ENCODE peak calls at places on chromosomes 13 and 19, in seven cellular contexts. One of them, this sample, is unnamed.

GRCh38 chr13:89057862-89058261 is 1386.7 kb downstream of the SLITRK5 start:
- DNase-seq in stimulated activated CD4-positive, alpha-beta T cell treated with anti-CD3 and anti-CD28 coated beads, Interleukin-1b, Interleukin-23, amount 100 ng/mL, for 48 hours: no peak
- DNase-seq in cardiac fibroblast: no peak
- DNase-seq in HEK293T: no peak
- DNase-seq in EL: no peak
- DNase-seq in Calu3: no peak
- DNase-seq in neuronal stem cell: no peak
- DNase-seq in this sample: no peak

GRCh38 chr19:51136891-51137551 is 5.1 kb upstream of the SIGLEC7 start:
- DNase-seq in neuronal stem cell: no peak
- DNase-seq in stimulated activated CD4-positive, alpha-beta T cell treated with anti-CD3 and anti-CD28 coated beads, Interleukin-1b, Interleukin-23, amount 100 ng/mL, for 48 hours: no peak
- DNase-seq in HEK293T: no peak
- DNase-seq in Calu3: no peak
- DNase-seq in EL: no peak
- DNase-seq in cardiac fibroblast: no peak
- DNase-seq in this sample: no peak

GRCh38 chr19:17576758-17577532 is 21.5 kb downstream of the COLGALT1 start:
- DNase-seq in stimulated activated CD4-positive, alpha-beta T cell treated with anti-CD3 and anti-CD28 coated beads, Interleukin-1b, Interleukin-23, amount 100 ng/mL, for 48 hours: peak
- DNase-seq in Calu3: no peak
- DNase-seq in cardiac fibroblast: peak
- DNase-seq in neuronal stem cell: peak
- DNase-seq in HEK293T: peak
- DNase-seq in EL: peak
- DNase-seq in this sample: no peak

GRCh38 chr13:49527123-49527522 is 31.4 kb downstream of the PHF11 start:
- DNase-seq in neuronal stem cell: no peak
- DNase-seq in HEK293T: no peak
- DNase-seq in cardiac fibroblast: no peak
- DNase-seq in EL: no peak
- DNase-seq in Calu3: no peak
- DNase-seq in stimulated activated CD4-positive, alpha-beta T cell treated with anti-CD3 and anti-CD28 coated beads, Interleukin-1b, Interleukin-23, amount 100 ng/mL, for 48 hours: no peak
- DNase-seq in this sample: no peak

GRCh38 chr19:2853015-2853606 is 11.8 kb downstream of the ZNF555 start:
- DNase-seq in stimulated activated CD4-positive, alpha-beta T cell treated with anti-CD3 and anti-CD28 coated beads, Interleukin-1b, Interleukin-23, amount 100 ng/mL, for 48 hours: no peak
- DNase-seq in cardiac fibroblast: no peak
- DNase-seq in HEK293T: no peak
- DNase-seq in EL: no peak
- DNase-seq in Calu3: no peak
- DNase-seq in neuronal stem cell: no peak
- DNase-seq in this sample: no peak

GRCh38 chr13:43264460-43264859 is 241.1 kb downstream of the DNAJC15 start:
- DNase-seq in EL: no peak
- DNase-seq in HEK293T: no peak
- DNase-seq in stimulated activated CD4-positive, alpha-beta T cell treated with anti-CD3 and anti-CD28 coated beads, Interleukin-1b, Interleukin-23, amount 100 ng/mL, for 48 hours: no peak
- DNase-seq in neuronal stem cell: no peak
- DNase-seq in Calu3: no peak
- DNase-seq in cardiac fibroblast: no peak
- DNase-seq in this sample: no peak

GRCh38 chr13:37313383-37313782 is 207.9 kb upstream of the CSNK1A1L start:
- DNase-seq in HEK293T: no peak
- DNase-seq in Calu3: peak
- DNase-seq in EL: peak
- DNase-seq in neuronal stem cell: no peak
- DNase-seq in stimulated activated CD4-positive, alpha-beta T cell treated with anti-CD3 and anti-CD28 coated beads, Interleukin-1b, Interleukin-23, amount 100 ng/mL, for 48 hours: no peak
- DNase-seq in cardiac fibroblast: peak
- DNase-seq in this sample: no peak

GRCh38 chr13:23654111-23655110 is 84.2 kb downstream of the TNFRSF19 start:
- DNase-seq in EL: no peak
- DNase-seq in Calu3: peak
- DNase-seq in stimulated activated CD4-positive, alpha-beta T cell treated with anti-CD3 and anti-CD28 coated beads, Interleukin-1b, Interleukin-23, amount 100 ng/mL, for 48 hours: no peak
- DNase-seq in HEK293T: no peak
- DNase-seq in cardiac fibroblast: peak
- DNase-seq in neuronal stem cell: no peak
- DNase-seq in this sample: no peak

GRCh38 chr13:21638319-21639282 is 32.3 kb upstream of the FGF9 start:
- DNase-seq in stimulated activated CD4-positive, alpha-beta T cell treated with anti-CD3 and anti-CD28 coated beads, Interleukin-1b, Interleukin-23, amount 100 ng/mL, for 48 hours: no peak
- DNase-seq in neuronal stem cell: peak
- DNase-seq in HEK293T: peak
- DNase-seq in Calu3: peak
- DNase-seq in EL: peak
- DNase-seq in cardiac fibroblast: peak
- DNase-seq in this sample: peak

GRCh38 chr13:97245011-97245410 is 22.9 kb downstream of the MBNL2 start:
- DNase-seq in HEK293T: no peak
- DNase-seq in stimulated activated CD4-positive, alpha-beta T cell treated with anti-CD3 and anti-CD28 coated beads, Interleukin-1b, Interleukin-23, amount 100 ng/mL, for 48 hours: no peak
- DNase-seq in Calu3: no peak
- DNase-seq in EL: no peak
- DNase-seq in neuronal stem cell: no peak
- DNase-seq in cardiac fibroblast: no peak
- DNase-seq in this sample: no peak

GRCh38 chr13:41308241-41308640 is 2.8 kb upstream of the NAA16 start:
- DNase-seq in stimulated activated CD4-positive, alpha-beta T cell treated with anti-CD3 and anti-CD28 coated beads, Interleukin-1b, Interleukin-23, amount 100 ng/mL, for 48 hours: no peak
- DNase-seq in neuronal stem cell: no peak
- DNase-seq in Calu3: no peak
- DNase-seq in EL: no peak
- DNase-seq in cardiac fibroblast: no peak
- DNase-seq in HEK293T: no peak
- DNase-seq in this sample: no peak

GRCh38 chr19:54317108-54317964 is 4.4 kb upstream of the LILRA5 start:
- DNase-seq in EL: no peak
- DNase-seq in stimulated activated CD4-positive, alpha-beta T cell treated with anti-CD3 and anti-CD28 coated beads, Interleukin-1b, Interleukin-23, amount 100 ng/mL, for 48 hours: no peak
- DNase-seq in neuronal stem cell: no peak
- DNase-seq in HEK293T: no peak
- DNase-seq in cardiac fibroblast: no peak
- DNase-seq in Calu3: no peak
- DNase-seq in this sample: no peak

GRCh38 chr13:50911051-50911690 is 1.6 kb downstream of the RNASEH2B start:
- DNase-seq in Calu3: no peak
- DNase-seq in EL: peak
- DNase-seq in HEK293T: no peak
- DNase-seq in stimulated activated CD4-positive, alpha-beta T cell treated with anti-CD3 and anti-CD28 coated beads, Interleukin-1b, Interleukin-23, amount 100 ng/mL, for 48 hours: no peak
- DNase-seq in neuronal stem cell: peak
- DNase-seq in cardiac fibroblast: peak
- DNase-seq in this sample: no peak

GRCh38 chr13:108176685-108177274 is 38.6 kb downstream of the LIG4 start:
- DNase-seq in HEK293T: peak
- DNase-seq in neuronal stem cell: no peak
- DNase-seq in cardiac fibroblast: peak
- DNase-seq in EL: peak
- DNase-seq in stimulated activated CD4-positive, alpha-beta T cell treated with anti-CD3 and anti-CD28 coated beads, Interleukin-1b, Interleukin-23, amount 100 ng/mL, for 48 hours: peak
- DNase-seq in Calu3: peak
- DNase-seq in this sample: peak

GRCh38 chr13:23724196-23724970 is 154.2 kb downstream of the TNFRSF19 start:
- DNase-seq in EL: no peak
- DNase-seq in cardiac fibroblast: peak
- DNase-seq in stimulated activated CD4-positive, alpha-beta T cell treated with anti-CD3 and anti-CD28 coated beads, Interleukin-1b, Interleukin-23, amount 100 ng/mL, for 48 hours: no peak
- DNase-seq in Calu3: no peak
- DNase-seq in HEK293T: no peak
- DNase-seq in neuronal stem cell: no peak
- DNase-seq in this sample: no peak

GRCh38 chr13:111950697-111951096 is 116.3 kb upstream of the SOX1 start:
- DNase-seq in neuronal stem cell: no peak
- DNase-seq in cardiac fibroblast: no peak
- DNase-seq in HEK293T: no peak
- DNase-seq in Calu3: no peak
- DNase-seq in EL: no peak
- DNase-seq in stimulated activated CD4-positive, alpha-beta T cell treated with anti-CD3 and anti-CD28 coated beads, Interleukin-1b, Interleukin-23, amount 100 ng/mL, for 48 hours: no peak
- DNase-seq in this sample: no peak

GRCh38 chr19:38850976-38851621 is 1.3 kb upstream of the HNRNPL start:
- DNase-seq in stimulated activated CD4-positive, alpha-beta T cell treated with anti-CD3 and anti-CD28 coated beads, Interleukin-1b, Interleukin-23, amount 100 ng/mL, for 48 hours: peak
- DNase-seq in neuronal stem cell: peak
- DNase-seq in HEK293T: no peak
- DNase-seq in EL: no peak
- DNase-seq in cardiac fibroblast: no peak
- DNase-seq in Calu3: no peak
- DNase-seq in this sample: peak

GRCh38 chr13:60398949-60399589 is 2.0 kb downstream of the TDRD3 start:
- DNase-seq in cardiac fibroblast: no peak
- DNase-seq in HEK293T: no peak
- DNase-seq in EL: peak
- DNase-seq in stimulated activated CD4-positive, alpha-beta T cell treated with anti-CD3 and anti-CD28 coated beads, Interleukin-1b, Interleukin-23, amount 100 ng/mL, for 48 hours: no peak
- DNase-seq in neuronal stem cell: no peak
- DNase-seq in Calu3: no peak
- DNase-seq in this sample: no peak

GRCh38 chr13:53206455-53206854 is 177.8 kb downstream of the OLFM4 start:
- DNase-seq in HEK293T: peak
- DNase-seq in EL: peak
- DNase-seq in Calu3: no peak
- DNase-seq in neuronal stem cell: no peak
- DNase-seq in stimulated activated CD4-positive, alpha-beta T cell treated with anti-CD3 and anti-CD28 coated beads, Interleukin-1b, Interleukin-23, amount 100 ng/mL, for 48 hours: no peak
- DNase-seq in cardiac fibroblast: no peak
- DNase-seq in this sample: no peak

GRCh38 chr13:109281823-109282239 is 504.6 kb downstream of the IRS2 start:
- DNase-seq in stimulated activated CD4-positive, alpha-beta T cell treated with anti-CD3 and anti-CD28 coated beads, Interleukin-1b, Interleukin-23, amount 100 ng/mL, for 48 hours: no peak
- DNase-seq in HEK293T: no peak
- DNase-seq in EL: no peak
- DNase-seq in neuronal stem cell: no peak
- DNase-seq in Calu3: no peak
- DNase-seq in cardiac fibroblast: no peak
- DNase-seq in this sample: no peak

GRCh38 chr13:58343081-58343480 is 711.5 kb downstream of the PCDH17 start:
- DNase-seq in cardiac fibroblast: peak
- DNase-seq in HEK293T: no peak
- DNase-seq in Calu3: no peak
- DNase-seq in EL: no peak
- DNase-seq in neuronal stem cell: no peak
- DNase-seq in stimulated activated CD4-positive, alpha-beta T cell treated with anti-CD3 and anti-CD28 coated beads, Interleukin-1b, Interleukin-23, amount 100 ng/mL, for 48 hours: no peak
- DNase-seq in this sample: no peak

GRCh38 chr19:38034153-38034835 is 127.3 kb downstream of the SIPA1L3 start:
- DNase-seq in EL: peak
- DNase-seq in HEK293T: no peak
- DNase-seq in Calu3: no peak
- DNase-seq in cardiac fibroblast: peak
- DNase-seq in neuronal stem cell: no peak
- DNase-seq in stimulated activated CD4-positive, alpha-beta T cell treated with anti-CD3 and anti-CD28 coated beads, Interleukin-1b, Interleukin-23, amount 100 ng/mL, for 48 hours: no peak
- DNase-seq in this sample: no peak

GRCh38 chr13:97967948-97968347 is 14.5 kb downstream of the IPO5 start:
- DNase-seq in cardiac fibroblast: peak
- DNase-seq in HEK293T: no peak
- DNase-seq in Calu3: no peak
- DNase-seq in stimulated activated CD4-positive, alpha-beta T cell treated with anti-CD3 and anti-CD28 coated beads, Interleukin-1b, Interleukin-23, amount 100 ng/mL, for 48 hours: no peak
- DNase-seq in neuronal stem cell: no peak
- DNase-seq in EL: no peak
- DNase-seq in this sample: no peak

GRCh38 chr13:75832812-75833211 is 196.7 kb downstream of the LMO7 start:
- DNase-seq in cardiac fibroblast: no peak
- DNase-seq in HEK293T: no peak
- DNase-seq in stimulated activated CD4-positive, alpha-beta T cell treated with anti-CD3 and anti-CD28 coated beads, Interleukin-1b, Interleukin-23, amount 100 ng/mL, for 48 hours: no peak
- DNase-seq in neuronal stem cell: no peak
- DNase-seq in EL: no peak
- DNase-seq in Calu3: no peak
- DNase-seq in this sample: no peak

GRCh38 chr19:2186071-2186846 is 22.5 kb downstream of the DOT1L start:
- DNase-seq in HEK293T: no peak
- DNase-seq in Calu3: no peak
- DNase-seq in EL: peak
- DNase-seq in neuronal stem cell: no peak
- DNase-seq in cardiac fibroblast: peak
- DNase-seq in stimulated activated CD4-positive, alpha-beta T cell treated with anti-CD3 and anti-CD28 coated beads, Interleukin-1b, Interleukin-23, amount 100 ng/mL, for 48 hours: no peak
- DNase-seq in this sample: no peak

GRCh38 chr13:70747305-70747704 is 639.1 kb upstream of the KLHL1 start:
- DNase-seq in Calu3: no peak
- DNase-seq in neuronal stem cell: no peak
- DNase-seq in stimulated activated CD4-positive, alpha-beta T cell treated with anti-CD3 and anti-CD28 coated beads, Interleukin-1b, Interleukin-23, amount 100 ng/mL, for 48 hours: no peak
- DNase-seq in EL: no peak
- DNase-seq in cardiac fibroblast: no peak
- DNase-seq in HEK293T: no peak
- DNase-seq in this sample: no peak

GRCh38 chr13:28047784-28048388 is 52.5 kb downstream of the FLT3 start:
- DNase-seq in neuronal stem cell: no peak
- DNase-seq in Calu3: no peak
- DNase-seq in cardiac fibroblast: no peak
- DNase-seq in EL: peak
- DNase-seq in HEK293T: no peak
- DNase-seq in stimulated activated CD4-positive, alpha-beta T cell treated with anti-CD3 and anti-CD28 coated beads, Interleukin-1b, Interleukin-23, amount 100 ng/mL, for 48 hours: no peak
- DNase-seq in this sample: no peak

GRCh38 chr19:31423896-31424295 is 74.7 kb upstream of the TSHZ3 start:
- DNase-seq in HEK293T: no peak
- DNase-seq in EL: no peak
- DNase-seq in neuronal stem cell: no peak
- DNase-seq in stimulated activated CD4-positive, alpha-beta T cell treated with anti-CD3 and anti-CD28 coated beads, Interleukin-1b, Interleukin-23, amount 100 ng/mL, for 48 hours: no peak
- DNase-seq in Calu3: no peak
- DNase-seq in cardiac fibroblast: no peak
- DNase-seq in this sample: no peak

GRCh38 chr19:5397804-5398692 is 57.2 kb upstream of the ZNRF4 start:
- DNase-seq in EL: peak
- DNase-seq in cardiac fibroblast: no peak
- DNase-seq in Calu3: peak
- DNase-seq in stimulated activated CD4-positive, alpha-beta T cell treated with anti-CD3 and anti-CD28 coated beads, Interleukin-1b, Interleukin-23, amount 100 ng/mL, for 48 hours: peak
- DNase-seq in HEK293T: peak
- DNase-seq in neuronal stem cell: peak
- DNase-seq in this sample: no peak

GRCh38 chr13:106468948-106469590 is 66.4 kb downstream of the EFNB2 start:
- DNase-seq in Calu3: no peak
- DNase-seq in EL: no peak
- DNase-seq in stimulated activated CD4-positive, alpha-beta T cell treated with anti-CD3 and anti-CD28 coated beads, Interleukin-1b, Interleukin-23, amount 100 ng/mL, for 48 hours: no peak
- DNase-seq in cardiac fibroblast: no peak
- DNase-seq in neuronal stem cell: no peak
- DNase-seq in HEK293T: no peak
- DNase-seq in this sample: no peak

GRCh38 chr19:49387936-49388372 is at the start of gene KASH5:
- DNase-seq in HEK293T: no peak
- DNase-seq in Calu3: no peak
- DNase-seq in stimulated activated CD4-positive, alpha-beta T cell treated with anti-CD3 and anti-CD28 coated beads, Interleukin-1b, Interleukin-23, amount 100 ng/mL, for 48 hours: peak
- DNase-seq in cardiac fibroblast: peak
- DNase-seq in neuronal stem cell: no peak
- DNase-seq in EL: peak
- DNase-seq in this sample: peak

GRCh38 chr13:47111499-47111898 is 214.6 kb upstream of the HTR2A start:
- DNase-seq in HEK293T: no peak
- DNase-seq in cardiac fibroblast: no peak
- DNase-seq in neuronal stem cell: no peak
- DNase-seq in stimulated activated CD4-positive, alpha-beta T cell treated with anti-CD3 and anti-CD28 coated beads, Interleukin-1b, Interleukin-23, amount 100 ng/mL, for 48 hours: no peak
- DNase-seq in EL: no peak
- DNase-seq in Calu3: no peak
- DNase-seq in this sample: no peak

GRCh38 chr19:53394522-53394973 is 401 bp upstream of the ZNF765 start:
- DNase-seq in Calu3: no peak
- DNase-seq in neuronal stem cell: no peak
- DNase-seq in HEK293T: peak
- DNase-seq in stimulated activated CD4-positive, alpha-beta T cell treated with anti-CD3 and anti-CD28 coated beads, Interleukin-1b, Interleukin-23, amount 100 ng/mL, for 48 hours: no peak
- DNase-seq in cardiac fibroblast: no peak
- DNase-seq in EL: peak
- DNase-seq in this sample: no peak

GRCh38 chr19:16778796-16779411 is 50.3 kb upstream of the SIN3B start:
- DNase-seq in Calu3: peak
- DNase-seq in stimulated activated CD4-positive, alpha-beta T cell treated with anti-CD3 and anti-CD28 coated beads, Interleukin-1b, Interleukin-23, amount 100 ng/mL, for 48 hours: peak
- DNase-seq in neuronal stem cell: peak
- DNase-seq in HEK293T: peak
- DNase-seq in EL: peak
- DNase-seq in cardiac fibroblast: peak
- DNase-seq in this sample: peak

GRCh38 chr13:42740753-42741152 is 40.6 kb upstream of the FAM216B start:
- DNase-seq in stimulated activated CD4-positive, alpha-beta T cell treated with anti-CD3 and anti-CD28 coated beads, Interleukin-1b, Interleukin-23, amount 100 ng/mL, for 48 hours: no peak
- DNase-seq in HEK293T: no peak
- DNase-seq in Calu3: peak
- DNase-seq in EL: no peak
- DNase-seq in neuronal stem cell: no peak
- DNase-seq in cardiac fibroblast: peak
- DNase-seq in this sample: no peak

GRCh38 chr19:31656507-31656906 is 307.3 kb upstream of the TSHZ3 start:
- DNase-seq in cardiac fibroblast: no peak
- DNase-seq in neuronal stem cell: no peak
- DNase-seq in HEK293T: no peak
- DNase-seq in Calu3: no peak
- DNase-seq in stimulated activated CD4-positive, alpha-beta T cell treated with anti-CD3 and anti-CD28 coated beads, Interleukin-1b, Interleukin-23, amount 100 ng/mL, for 48 hours: no peak
- DNase-seq in EL: no peak
- DNase-seq in this sample: no peak

GRCh38 chr19:46728208-46728607 is 11.3 kb upstream of the PRKD2 start:
- DNase-seq in HEK293T: no peak
- DNase-seq in Calu3: no peak
- DNase-seq in cardiac fibroblast: no peak
- DNase-seq in stimulated activated CD4-positive, alpha-beta T cell treated with anti-CD3 and anti-CD28 coated beads, Interleukin-1b, Interleukin-23, amount 100 ng/mL, for 48 hours: no peak
- DNase-seq in EL: no peak
- DNase-seq in neuronal stem cell: no peak
- DNase-seq in this sample: no peak

GRCh38 chr13:97855570-97855970 is 97.9 kb upstream of the IPO5 start:
- DNase-seq in stimulated activated CD4-positive, alpha-beta T cell treated with anti-CD3 and anti-CD28 coated beads, Interleukin-1b, Interleukin-23, amount 100 ng/mL, for 48 hours: peak
- DNase-seq in HEK293T: peak
- DNase-seq in neuronal stem cell: peak
- DNase-seq in EL: peak
- DNase-seq in Calu3: peak
- DNase-seq in cardiac fibroblast: peak
- DNase-seq in this sample: no peak